ENCODE peak calls at places on chromosomes 1 and 21, in five cellular contexts. One of them, this sample, is unnamed.

GRCh38 chr1:40646385-40646784 is 19.1 kb downstream of the RIMS3 start:
- DNase-seq in HT1080: peak
- DNase-seq in NCI-H69: no peak
- DNase-seq in activated T-cell treated with anti-CD3 and anti-CD28 coated beads for 1 hour: no peak
- DNase-seq in activated CD8-positive, alpha-beta T cell treated with anti-CD3 and anti-CD28 coated beads, Interleukin-2, amount 10 ng/mL, durations not matched to agents 7 days and 5 days: no peak
- DNase-seq in this sample: no peak

GRCh38 chr1:43783671-43784205 is 76.4 kb downstream of the ST3GAL3 start:
- DNase-seq in activated T-cell treated with anti-CD3 and anti-CD28 coated beads for 1 hour: no peak
- DNase-seq in HT1080: peak
- DNase-seq in NCI-H69: peak
- DNase-seq in activated CD8-positive, alpha-beta T cell treated with anti-CD3 and anti-CD28 coated beads, Interleukin-2, amount 10 ng/mL, durations not matched to agents 7 days and 5 days: no peak
- DNase-seq in this sample: no peak

GRCh38 chr1:78101514-78101913 is 55.7 kb downstream of the GIPC2 start:
- DNase-seq in HT1080: peak
- DNase-seq in NCI-H69: no peak
- DNase-seq in activated T-cell treated with anti-CD3 and anti-CD28 coated beads for 1 hour: no peak
- DNase-seq in activated CD8-positive, alpha-beta T cell treated with anti-CD3 and anti-CD28 coated beads, Interleukin-2, amount 10 ng/mL, durations not matched to agents 7 days and 5 days: no peak
- DNase-seq in this sample: no peak

GRCh38 chr1:48206371-48206770 is 16.1 kb upstream of the SLC5A9 start:
- DNase-seq in HT1080: no peak
- DNase-seq in activated T-cell treated with anti-CD3 and anti-CD28 coated beads for 1 hour: no peak
- DNase-seq in NCI-H69: peak
- DNase-seq in activated CD8-positive, alpha-beta T cell treated with anti-CD3 and anti-CD28 coated beads, Interleukin-2, amount 10 ng/mL, durations not matched to agents 7 days and 5 days: no peak
- DNase-seq in this sample: no peak

GRCh38 chr1:99465176-99465900 is 180.6 kb upstream of the PALMD start:
- DNase-seq in activated CD8-positive, alpha-beta T cell treated with anti-CD3 and anti-CD28 coated beads, Interleukin-2, amount 10 ng/mL, durations not matched to agents 7 days and 5 days: no peak
- DNase-seq in NCI-H69: no peak
- DNase-seq in activated T-cell treated with anti-CD3 and anti-CD28 coated beads for 1 hour: no peak
- DNase-seq in HT1080: peak
- DNase-seq in this sample: no peak

GRCh38 chr1:216723274-216723780 is at the start of gene ESRRG:
- DNase-seq in NCI-H69: peak
- DNase-seq in activated CD8-positive, alpha-beta T cell treated with anti-CD3 and anti-CD28 coated beads, Interleukin-2, amount 10 ng/mL, durations not matched to agents 7 days and 5 days: no peak
- DNase-seq in HT1080: no peak
- DNase-seq in activated T-cell treated with anti-CD3 and anti-CD28 coated beads for 1 hour: no peak
- DNase-seq in this sample: peak

GRCh38 chr21:41767606-41768370 is 936 bp upstream of the RIPK4 start:
- DNase-seq in HT1080: peak
- DNase-seq in NCI-H69: peak
- DNase-seq in activated CD8-positive, alpha-beta T cell treated with anti-CD3 and anti-CD28 coated beads, Interleukin-2, amount 10 ng/mL, durations not matched to agents 7 days and 5 days: peak
- DNase-seq in activated T-cell treated with anti-CD3 and anti-CD28 coated beads for 1 hour: no peak
- DNase-seq in this sample: no peak

GRCh38 chr1:2594001-2594640 is 7.5 kb downstream of the PRXL2B start:
- DNase-seq in activated T-cell treated with anti-CD3 and anti-CD28 coated beads for 1 hour: no peak
- DNase-seq in HT1080: peak
- DNase-seq in activated CD8-positive, alpha-beta T cell treated with anti-CD3 and anti-CD28 coated beads, Interleukin-2, amount 10 ng/mL, durations not matched to agents 7 days and 5 days: no peak
- DNase-seq in NCI-H69: peak
- DNase-seq in this sample: no peak

GRCh38 chr1:85576642-85577420 is 3.7 kb upstream of the CCN1 start:
- DNase-seq in NCI-H69: peak
- DNase-seq in HT1080: peak
- DNase-seq in activated CD8-positive, alpha-beta T cell treated with anti-CD3 and anti-CD28 coated beads, Interleukin-2, amount 10 ng/mL, durations not matched to agents 7 days and 5 days: peak
- DNase-seq in activated T-cell treated with anti-CD3 and anti-CD28 coated beads for 1 hour: no peak
- DNase-seq in this sample: no peak

GRCh38 chr1:220280249-220280648 is 8.0 kb upstream of the RAB3GAP2 start:
- DNase-seq in activated CD8-positive, alpha-beta T cell treated with anti-CD3 and anti-CD28 coated beads, Interleukin-2, amount 10 ng/mL, durations not matched to agents 7 days and 5 days: no peak
- DNase-seq in NCI-H69: no peak
- DNase-seq in activated T-cell treated with anti-CD3 and anti-CD28 coated beads for 1 hour: no peak
- DNase-seq in HT1080: no peak
- DNase-seq in this sample: no peak

GRCh38 chr1:205435904-205436573 is 14.2 kb upstream of the LEMD1 start:
- DNase-seq in activated CD8-positive, alpha-beta T cell treated with anti-CD3 and anti-CD28 coated beads, Interleukin-2, amount 10 ng/mL, durations not matched to agents 7 days and 5 days: no peak
- DNase-seq in activated T-cell treated with anti-CD3 and anti-CD28 coated beads for 1 hour: no peak
- DNase-seq in NCI-H69: peak
- DNase-seq in HT1080: no peak
- DNase-seq in this sample: peak